ENCODE peak calls at places on chromosomes 2 and 18, in eight cellular contexts. One of them, this sample, is unnamed.

GRCh38 chr2:61758991-61759390 is 94.9 kb downstream of the FAM161A start:
- DNase-seq in pancreas: no peak
- DNase-seq in sigmoid colon: no peak
- DNase-seq in heart left ventricle: no peak
- DNase-seq in cardiac muscle cell: peak; percentile 90
- DNase-seq in hepatocyte: peak; percentile 34
- DNase-seq in kidney: no peak
- DNase-seq in transverse colon: no peak
- DNase-seq in this sample: no peak

GRCh38 chr18:53796042-53796729 is 428.3 kb downstream of the MBD2 start:
- DNase-seq in pancreas: no peak
- DNase-seq in sigmoid colon: no peak
- DNase-seq in heart left ventricle: peak; percentile 26
- DNase-seq in cardiac muscle cell: peak; percentile 90
- DNase-seq in hepatocyte: peak; percentile 26
- DNase-seq in kidney: no peak
- DNase-seq in transverse colon: no peak
- DNase-seq in this sample: peak; percentile 33

GRCh38 chr2:46518848-46519247 is 39.5 kb downstream of the TMEM247 start:
- DNase-seq in pancreas: no peak
- DNase-seq in sigmoid colon: peak; percentile 73
- DNase-seq in heart left ventricle: peak; percentile 73
- DNase-seq in cardiac muscle cell: no peak
- DNase-seq in hepatocyte: no peak
- DNase-seq in kidney: no peak
- DNase-seq in transverse colon: no peak
- DNase-seq in this sample: no peak

GRCh38 chr2:135685361-135685760 is 56.3 kb upstream of the UBXN4 start:
- DNase-seq in pancreas: no peak
- DNase-seq in sigmoid colon: no peak
- DNase-seq in heart left ventricle: no peak
- DNase-seq in cardiac muscle cell: peak; percentile 34
- DNase-seq in hepatocyte: no peak
- DNase-seq in kidney: no peak
- DNase-seq in transverse colon: no peak
- DNase-seq in this sample: no peak

GRCh38 chr2:39504790-39505335 is 67.8 kb upstream of the MAP4K3 start:
- DNase-seq in pancreas: no peak
- DNase-seq in sigmoid colon: no peak
- DNase-seq in heart left ventricle: no peak
- DNase-seq in cardiac muscle cell: peak; percentile 93
- DNase-seq in hepatocyte: peak; percentile 34
- DNase-seq in kidney: no peak
- DNase-seq in transverse colon: no peak
- DNase-seq in this sample: no peak

GRCh38 chr2:25356088-25356487 is 14.4 kb upstream of the DNMT3A start:
- DNase-seq in pancreas: no peak
- DNase-seq in sigmoid colon: no peak
- DNase-seq in heart left ventricle: no peak
- DNase-seq in cardiac muscle cell: no peak
- DNase-seq in hepatocyte: no peak
- DNase-seq in kidney: no peak
- DNase-seq in transverse colon: no peak
- DNase-seq in this sample: no peak

GRCh38 chr2:46804794-46805193 is 110.8 kb downstream of the MCFD2 start:
- DNase-seq in pancreas: no peak
- DNase-seq in sigmoid colon: peak; percentile 61
- DNase-seq in heart left ventricle: no peak
- DNase-seq in cardiac muscle cell: peak; percentile 41
- DNase-seq in hepatocyte: no peak
- DNase-seq in kidney: no peak
- DNase-seq in transverse colon: no peak
- DNase-seq in this sample: peak; percentile 16

GRCh38 chr2:215851091-215851490 is 162.3 kb downstream of the MREG start:
- DNase-seq in pancreas: no peak
- DNase-seq in sigmoid colon: no peak
- DNase-seq in heart left ventricle: no peak
- DNase-seq in cardiac muscle cell: no peak
- DNase-seq in hepatocyte: no peak
- DNase-seq in kidney: no peak
- DNase-seq in transverse colon: no peak
- DNase-seq in this sample: no peak

GRCh38 chr2:127052771-127053691 is 53.9 kb downstream of the BIN1 start:
- DNase-seq in pancreas: peak; percentile 55
- DNase-seq in sigmoid colon: no peak
- DNase-seq in heart left ventricle: peak; percentile 15
- DNase-seq in cardiac muscle cell: no peak
- DNase-seq in hepatocyte: no peak
- DNase-seq in kidney: peak; percentile 68
- DNase-seq in transverse colon: no peak
- DNase-seq in this sample: no peak

GRCh38 chr2:127671557-127672302 is 3.6 kb downstream of the LIMS2 start:
- DNase-seq in pancreas: no peak
- DNase-seq in sigmoid colon: peak; percentile 62
- DNase-seq in heart left ventricle: no peak
- DNase-seq in cardiac muscle cell: no peak
- DNase-seq in hepatocyte: no peak
- DNase-seq in kidney: peak; percentile 70
- DNase-seq in transverse colon: no peak
- DNase-seq in this sample: no peak

GRCh38 chr2:147049888-147050446 is 794.9 kb upstream of the ACVR2A start:
- DNase-seq in pancreas: no peak
- DNase-seq in sigmoid colon: no peak
- DNase-seq in heart left ventricle: no peak
- DNase-seq in cardiac muscle cell: no peak
- DNase-seq in hepatocyte: no peak
- DNase-seq in kidney: no peak
- DNase-seq in transverse colon: no peak
- DNase-seq in this sample: peak; percentile 35

GRCh38 chr2:102061962-102062795 is 70.4 kb downstream of the IL1R2 start:
- DNase-seq in pancreas: no peak
- DNase-seq in sigmoid colon: no peak
- DNase-seq in heart left ventricle: peak; percentile 72
- DNase-seq in cardiac muscle cell: peak; percentile 88
- DNase-seq in hepatocyte: no peak
- DNase-seq in kidney: peak; percentile 85
- DNase-seq in transverse colon: no peak
- DNase-seq in this sample: no peak

GRCh38 chr2:224252601-224253000 is 149.3 kb downstream of the FAM124B start:
- DNase-seq in pancreas: no peak
- DNase-seq in sigmoid colon: no peak
- DNase-seq in heart left ventricle: no peak
- DNase-seq in cardiac muscle cell: no peak
- DNase-seq in hepatocyte: no peak
- DNase-seq in kidney: no peak
- DNase-seq in transverse colon: no peak
- DNase-seq in this sample: no peak

GRCh38 chr2:149768320-149768799 is 180.8 kb upstream of the MMADHC start:
- DNase-seq in pancreas: no peak
- DNase-seq in sigmoid colon: no peak
- DNase-seq in heart left ventricle: no peak
- DNase-seq in cardiac muscle cell: peak; percentile 10
- DNase-seq in hepatocyte: no peak
- DNase-seq in kidney: no peak
- DNase-seq in transverse colon: no peak
- DNase-seq in this sample: no peak

GRCh38 chr2:7633556-7634153 is 716.4 kb downstream of the RNF144A start:
- DNase-seq in pancreas: no peak
- DNase-seq in sigmoid colon: no peak
- DNase-seq in heart left ventricle: no peak
- DNase-seq in cardiac muscle cell: no peak
- DNase-seq in hepatocyte: peak; percentile 8
- DNase-seq in kidney: no peak
- DNase-seq in transverse colon: no peak
- DNase-seq in this sample: no peak

GRCh38 chr2:6841537-6842287 is 24.0 kb downstream of the CMPK2 start:
- DNase-seq in pancreas: no peak
- DNase-seq in sigmoid colon: no peak
- DNase-seq in heart left ventricle: no peak
- DNase-seq in cardiac muscle cell: no peak
- DNase-seq in hepatocyte: no peak
- DNase-seq in kidney: no peak
- DNase-seq in transverse colon: no peak
- DNase-seq in this sample: no peak

DNA sequence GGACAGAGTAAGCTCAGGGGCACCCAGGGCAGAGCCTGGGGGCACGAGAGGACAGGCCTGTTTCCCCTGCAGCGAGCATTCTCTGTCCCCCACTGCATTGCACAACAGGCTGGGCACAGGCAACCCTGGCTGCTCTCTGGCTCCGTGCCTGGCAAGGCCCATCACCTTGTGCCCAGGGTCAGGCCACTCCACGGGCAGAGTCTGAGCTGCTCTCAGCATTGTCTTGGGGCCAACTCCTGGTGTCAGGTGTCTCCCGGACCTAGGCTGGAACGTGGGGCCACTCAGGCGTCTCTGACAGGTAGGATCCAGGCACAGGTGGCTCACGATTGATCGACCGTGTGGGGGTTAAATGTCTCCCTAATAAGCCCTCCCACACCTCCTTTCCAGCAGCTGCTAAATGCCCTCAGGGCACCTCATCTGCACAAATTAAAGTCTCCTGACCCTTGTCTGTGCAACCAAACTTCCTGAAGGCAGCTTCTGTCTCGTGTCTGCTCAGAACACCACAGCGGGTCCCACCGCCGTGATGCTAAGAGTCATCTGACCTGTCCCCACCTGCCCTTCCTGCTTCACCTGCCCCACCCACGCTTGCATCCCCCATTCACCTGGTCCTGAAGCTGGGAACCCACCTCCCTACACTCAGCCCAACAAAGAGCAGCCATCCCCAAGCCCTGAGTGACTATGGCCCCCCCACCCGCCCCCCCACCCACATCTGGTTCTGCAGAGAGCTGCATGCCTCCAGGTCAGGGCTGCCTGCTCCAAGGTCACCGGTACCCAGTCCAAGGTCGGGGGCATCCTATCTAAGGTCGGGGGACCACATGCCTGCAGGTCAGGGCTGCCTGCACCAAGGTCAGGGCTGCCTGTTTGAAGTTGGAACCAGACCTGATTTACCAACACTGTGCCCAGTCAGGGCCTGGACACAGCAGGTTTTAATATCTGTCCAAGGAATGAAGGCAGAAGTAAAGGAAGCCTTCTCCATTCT is 66.4 kb upstream of the GPC1 start:
- DNase-seq in pancreas: no peak
- DNase-seq in sigmoid colon: no peak
- DNase-seq in heart left ventricle: peak; percentile 92
- DNase-seq in cardiac muscle cell: no peak
- DNase-seq in hepatocyte: no peak
- DNase-seq in kidney: peak; percentile 82
- DNase-seq in transverse colon: no peak
- DNase-seq in this sample: no peak
- H3K27ac ChIP-seq in pancreas: peak overlapping the region; percentile 65
- H3K27ac ChIP-seq in sigmoid colon: peak overlapping the region; percentile 88
- H3K27ac ChIP-seq in heart left ventricle: peak overlapping the region; percentile 94
- H3K27ac ChIP-seq in cardiac muscle cell: no peak overlapping the region
- H3K27ac ChIP-seq in hepatocyte: peak overlapping the region; percentile 89
- H3K27ac ChIP-seq in kidney: no peak overlapping the region
- H3K27ac ChIP-seq in transverse colon: peak overlapping the region; percentile 69
- H3K27ac ChIP-seq in this sample: peak overlapping the region; percentile 83

GRCh38 chr2:100621371-100621910 is 58.6 kb downstream of the PDCL3 start:
- DNase-seq in pancreas: no peak
- DNase-seq in sigmoid colon: no peak
- DNase-seq in heart left ventricle: no peak
- DNase-seq in cardiac muscle cell: no peak
- DNase-seq in hepatocyte: no peak
- DNase-seq in kidney: no peak
- DNase-seq in transverse colon: no peak
- DNase-seq in this sample: no peak
- H3K4me1 ChIP-seq in pancreas: no peaks in the 10 kb centered on the region
- H3K4me1 ChIP-seq in sigmoid colon: no peaks in the 10 kb centered on the region
- H3K4me1 ChIP-seq in heart left ventricle: no peaks in the 10 kb centered on the region
- H3K4me1 ChIP-seq in cardiac muscle cell: no peaks in the 10 kb centered on the region
- H3K4me1 ChIP-seq in hepatocyte: no peaks in the 10 kb centered on the region
- H3K4me1 ChIP-seq in kidney: no peaks in the 10 kb centered on the region
- H3K4me1 ChIP-seq in transverse colon: no peaks in the 10 kb centered on the region
- H3K4me1 ChIP-seq in this sample: no peaks in the 10 kb centered on the region

GRCh38 chr2:231692847-231693246 is 15.5 kb upstream of the PTMA start:
- DNase-seq in pancreas: no peak
- DNase-seq in sigmoid colon: no peak
- DNase-seq in heart left ventricle: no peak
- DNase-seq in cardiac muscle cell: no peak
- DNase-seq in hepatocyte: no peak
- DNase-seq in kidney: no peak
- DNase-seq in transverse colon: peak; percentile 79
- DNase-seq in this sample: no peak
- TF ChIP-seq CTCF in pancreas: no peak
- TF ChIP-seq CTCF in sigmoid colon: peak; percentile 10
- TF ChIP-seq CTCF in heart left ventricle: no peak
- TF ChIP-seq CTCF in cardiac muscle cell: no peak
- TF ChIP-seq CTCF in hepatocyte: no peak
- TF ChIP-seq CTCF in kidney: no peak
- TF ChIP-seq CTCF in transverse colon: peak; percentile 52
- TF ChIP-seq CTCF in this sample: no peak

DNA sequence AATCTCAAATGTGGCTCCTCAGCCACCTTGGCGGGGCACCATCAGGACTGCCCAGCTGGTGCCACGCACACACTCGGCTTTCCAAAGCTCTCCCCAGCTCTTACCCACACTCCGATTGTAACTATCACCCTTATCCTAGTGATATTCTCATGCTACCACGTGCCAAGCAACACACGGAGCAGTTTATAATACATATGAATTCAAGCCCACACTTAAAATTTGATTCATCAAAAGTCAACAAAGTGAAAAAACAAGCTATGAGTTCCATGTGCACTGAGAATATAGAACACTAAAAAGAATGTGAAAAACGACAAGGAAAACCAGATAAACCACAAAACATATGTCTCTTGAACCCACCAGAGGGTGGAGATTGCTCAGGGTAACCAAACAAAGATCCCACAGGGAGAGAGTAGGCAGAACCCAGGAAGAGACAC is 31.6 kb downstream of the LONRF2 start:
- DNase-seq in pancreas: no peak
- DNase-seq in sigmoid colon: no peak
- DNase-seq in heart left ventricle: no peak
- DNase-seq in cardiac muscle cell: no peak
- DNase-seq in hepatocyte: no peak
- DNase-seq in kidney: no peak
- DNase-seq in transverse colon: no peak
- DNase-seq in this sample: no peak
- H3K27ac ChIP-seq in pancreas: no peak overlapping the region
- H3K27ac ChIP-seq in sigmoid colon: no peak overlapping the region
- H3K27ac ChIP-seq in heart left ventricle: no peak overlapping the region
- H3K27ac ChIP-seq in cardiac muscle cell: no peak overlapping the region
- H3K27ac ChIP-seq in hepatocyte: peak overlapping the region; percentile 98
- H3K27ac ChIP-seq in kidney: no peak overlapping the region
- H3K27ac ChIP-seq in transverse colon: no peak overlapping the region
- H3K27ac ChIP-seq in this sample: peak overlapping the region; percentile 71

This sample was measured in lung.